ENCODE peak calls at places on chromosomes 16 and 17, in seven cellular contexts. One of them, this sample, is unnamed.

GRCh38 chr16:14088155-14088753 is 17.1 kb downstream of the MRTFB start:
- DNase-seq in neuronal stem cell: no peak
- DNase-seq in IMR-90: no peak
- DNase-seq in mesendoderm: no peak
- DNase-seq in H1: no peak
- DNase-seq in mesenchymal stem cell: peak; percentile 52
- DNase-seq in trophoblast cell: peak; percentile 58
- DNase-seq in this sample: no peak

GRCh38 chr17:1241904-1242303 is 28.3 kb upstream of the BHLHA9 start:
- DNase-seq in neuronal stem cell: no peak
- DNase-seq in IMR-90: peak; percentile 50
- DNase-seq in mesendoderm: no peak
- DNase-seq in H1: no peak
- DNase-seq in mesenchymal stem cell: no peak
- DNase-seq in trophoblast cell: no peak
- DNase-seq in this sample: no peak

GRCh38 chr16:27779719-27780161 is 229.8 kb downstream of the KATNIP start:
- DNase-seq in neuronal stem cell: peak; percentile 24
- DNase-seq in IMR-90: peak; percentile 46
- DNase-seq in mesendoderm: peak; percentile 74
- DNase-seq in H1: peak; percentile 88
- DNase-seq in mesenchymal stem cell: no peak
- DNase-seq in trophoblast cell: peak; percentile 63
- DNase-seq in this sample: peak; percentile 80

GRCh38 chr17:14157822-14158221 is 78.8 kb downstream of the CDRT15 start:
- DNase-seq in neuronal stem cell: no peak
- DNase-seq in IMR-90: no peak
- DNase-seq in mesendoderm: no peak
- DNase-seq in H1: no peak
- DNase-seq in mesenchymal stem cell: no peak
- DNase-seq in trophoblast cell: no peak
- DNase-seq in this sample: no peak

GRCh38 chr17:44774271-44775135 is 15.7 kb downstream of the ADAM11 start:
- DNase-seq in neuronal stem cell: peak; percentile 86
- DNase-seq in IMR-90: peak; percentile 54
- DNase-seq in mesendoderm: peak; percentile 92
- DNase-seq in H1: peak; percentile 100
- DNase-seq in mesenchymal stem cell: peak; percentile 80
- DNase-seq in trophoblast cell: peak; percentile 97
- DNase-seq in this sample: peak; percentile 96

GRCh38 chr17:17303010-17303846 is at the start of gene NT5M:
- DNase-seq in neuronal stem cell: peak; percentile 54
- DNase-seq in IMR-90: peak; percentile 58
- DNase-seq in mesendoderm: peak; percentile 69
- DNase-seq in H1: peak; percentile 86
- DNase-seq in mesenchymal stem cell: peak; percentile 71
- DNase-seq in trophoblast cell: peak; percentile 74
- DNase-seq in this sample: peak; percentile 82

GRCh38 chr17:77320501-77321256 is 179.9 kb downstream of the SEC14L1 start:
- DNase-seq in neuronal stem cell: no peak
- DNase-seq in IMR-90: no peak
- DNase-seq in mesendoderm: no peak
- DNase-seq in H1: no peak
- DNase-seq in mesenchymal stem cell: peak; percentile 51
- DNase-seq in trophoblast cell: no peak
- DNase-seq in this sample: no peak

GRCh38 chr16:67246081-67246944 is 968 bp downstream of the FHOD1 start:
- DNase-seq in neuronal stem cell: peak; percentile 78
- DNase-seq in IMR-90: peak; percentile 85
- DNase-seq in mesendoderm: peak; percentile 94
- DNase-seq in H1: peak; percentile 93
- DNase-seq in mesenchymal stem cell: peak; percentile 94
- DNase-seq in trophoblast cell: peak; percentile 92
- DNase-seq in this sample: peak; percentile 98

GRCh38 chr17:35742896-35743477 is 10.1 kb downstream of the GAS2L2 start:
- DNase-seq in neuronal stem cell: no peak
- DNase-seq in IMR-90: no peak
- DNase-seq in mesendoderm: no peak
- DNase-seq in H1: no peak
- DNase-seq in mesenchymal stem cell: no peak
- DNase-seq in trophoblast cell: no peak
- DNase-seq in this sample: no peak

DNA sequence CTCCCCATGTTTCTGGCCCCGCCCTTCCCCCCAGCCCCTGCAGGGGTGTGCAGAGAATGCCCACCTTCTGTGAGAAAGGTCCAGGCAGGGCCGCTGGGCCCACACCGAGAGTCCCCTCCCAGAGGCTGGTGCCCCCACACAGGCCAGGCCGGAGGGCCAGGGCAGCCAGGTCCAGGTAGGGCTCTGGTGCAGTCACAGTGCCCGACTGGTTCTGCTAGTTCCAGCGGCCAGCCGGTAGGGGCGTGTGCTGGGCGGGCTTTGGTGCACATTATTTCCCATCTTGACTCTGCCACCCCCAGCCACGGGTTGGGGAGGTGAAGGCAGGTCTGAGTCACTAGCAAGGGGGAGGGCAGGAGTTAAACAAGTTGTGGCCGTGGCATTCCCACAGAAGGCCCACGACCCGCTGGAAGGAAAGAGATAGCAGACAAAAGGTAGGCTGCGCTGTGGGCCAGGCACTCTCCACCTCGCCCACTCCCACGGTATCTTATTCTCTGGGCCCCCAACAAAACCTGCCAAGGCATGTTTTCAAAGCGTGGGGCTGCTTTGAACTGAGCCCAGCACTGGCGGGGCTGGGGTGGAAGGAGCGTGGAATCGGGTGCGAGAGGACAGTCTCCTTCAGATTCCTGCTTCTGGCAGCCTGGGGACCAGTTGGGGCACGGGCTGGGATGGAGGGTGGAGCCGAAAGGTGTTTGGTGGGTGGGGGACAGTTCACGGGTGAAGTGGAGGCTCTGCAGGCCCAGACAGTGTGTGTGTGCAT is 1.9 kb downstream of the EPN3 start:
- DNase-seq in neuronal stem cell: no peak
- DNase-seq in IMR-90: no peak
- DNase-seq in mesendoderm: peak; percentile 62
- DNase-seq in H1: peak; percentile 74
- DNase-seq in mesenchymal stem cell: peak; percentile 34
- DNase-seq in trophoblast cell: peak; percentile 70
- DNase-seq in this sample: peak; percentile 76
- H2AK5ac ChIP-seq in neuronal stem cell: peak overlapping the region; percentile 83
- H2AK5ac ChIP-seq in IMR-90: no peak overlapping the region
- H2AK5ac ChIP-seq in mesendoderm: no peak overlapping the region
- H2AK5ac ChIP-seq in H1: peak overlapping the region; percentile 59
- H2AK5ac ChIP-seq in mesenchymal stem cell: no peak overlapping the region
- H2AK5ac ChIP-seq in trophoblast cell: peak overlapping the region; percentile 30
- H2AK5ac ChIP-seq in this sample: no peak overlapping the region

GRCh38 chr17:36816889-36817288 is 120.4 kb upstream of the LHX1 start:
- DNase-seq in neuronal stem cell: no peak
- DNase-seq in IMR-90: no peak
- DNase-seq in mesendoderm: no peak
- DNase-seq in H1: no peak
- DNase-seq in mesenchymal stem cell: no peak
- DNase-seq in trophoblast cell: no peak
- DNase-seq in this sample: no peak

GRCh38 chr17:36818134-36818825 is 119.0 kb upstream of the LHX1 start:
- DNase-seq in neuronal stem cell: no peak
- DNase-seq in IMR-90: no peak
- DNase-seq in mesendoderm: no peak
- DNase-seq in H1: no peak
- DNase-seq in mesenchymal stem cell: no peak
- DNase-seq in trophoblast cell: no peak
- DNase-seq in this sample: no peak

GRCh38 chr17:36814958-36815357 is 122.3 kb upstream of the LHX1 start:
- DNase-seq in neuronal stem cell: no peak
- DNase-seq in IMR-90: no peak
- DNase-seq in mesendoderm: no peak
- DNase-seq in H1: no peak
- DNase-seq in mesenchymal stem cell: no peak
- DNase-seq in trophoblast cell: no peak
- DNase-seq in this sample: no peak

GRCh38 chr17:36817483-36818048 is 119.7 kb upstream of the LHX1 start:
- DNase-seq in neuronal stem cell: no peak
- DNase-seq in IMR-90: no peak
- DNase-seq in mesendoderm: no peak
- DNase-seq in H1: no peak
- DNase-seq in mesenchymal stem cell: no peak
- DNase-seq in trophoblast cell: no peak
- DNase-seq in this sample: no peak

DNA sequence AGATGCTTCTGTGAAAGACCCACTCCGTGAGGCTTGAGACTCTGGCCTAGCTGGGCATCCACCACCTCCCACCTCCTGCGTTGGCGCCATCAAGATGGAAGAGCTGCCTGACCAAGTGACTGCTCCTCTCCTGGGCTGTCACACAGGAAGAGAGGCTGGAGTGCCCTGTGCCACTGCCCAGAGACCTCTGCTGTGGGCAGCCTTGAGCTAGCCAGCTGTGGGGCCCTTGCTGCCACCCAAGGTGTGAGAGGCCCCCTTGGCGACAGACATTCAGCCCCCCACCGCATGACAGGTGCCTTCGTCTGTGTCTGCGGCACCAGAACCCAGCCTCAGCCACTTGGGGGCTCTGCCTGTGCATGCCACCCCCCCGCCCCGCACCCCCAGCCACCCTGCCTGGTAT is 121.1 kb upstream of the LHX1 start:
- DNase-seq in neuronal stem cell: no peak
- DNase-seq in IMR-90: no peak
- DNase-seq in mesendoderm: no peak
- DNase-seq in H1: no peak
- DNase-seq in mesenchymal stem cell: no peak
- DNase-seq in trophoblast cell: no peak
- DNase-seq in this sample: no peak
- H2AK5ac ChIP-seq in neuronal stem cell: peak overlapping the region; percentile 48
- H2AK5ac ChIP-seq in IMR-90: no peak overlapping the region
- H2AK5ac ChIP-seq in mesendoderm: no peak overlapping the region
- H2AK5ac ChIP-seq in H1: no peak overlapping the region
- H2AK5ac ChIP-seq in mesenchymal stem cell: no peak overlapping the region
- H2AK5ac ChIP-seq in trophoblast cell: no peak overlapping the region
- H2AK5ac ChIP-seq in this sample: no peak overlapping the region

GRCh38 chr16:70744366-70744765 is 56.6 kb downstream of the VAC14 start:
- DNase-seq in neuronal stem cell: no peak
- DNase-seq in IMR-90: no peak
- DNase-seq in mesendoderm: no peak
- DNase-seq in H1: no peak
- DNase-seq in mesenchymal stem cell: no peak
- DNase-seq in trophoblast cell: no peak
- DNase-seq in this sample: no peak

GRCh38 chr16:70741779-70742125 is 55.9 kb upstream of the MTSS2 start:
- DNase-seq in neuronal stem cell: no peak
- DNase-seq in IMR-90: no peak
- DNase-seq in mesendoderm: no peak
- DNase-seq in H1: no peak
- DNase-seq in mesenchymal stem cell: no peak
- DNase-seq in trophoblast cell: no peak
- DNase-seq in this sample: no peak

GRCh38 chr16:70746040-70746707 is 54.8 kb downstream of the VAC14 start:
- DNase-seq in neuronal stem cell: no peak
- DNase-seq in IMR-90: peak; percentile 94
- DNase-seq in mesendoderm: no peak
- DNase-seq in H1: no peak
- DNase-seq in mesenchymal stem cell: peak; percentile 63
- DNase-seq in trophoblast cell: peak; percentile 17
- DNase-seq in this sample: no peak

GRCh38 chr16:70745536-70746025 is 55.4 kb downstream of the VAC14 start:
- DNase-seq in neuronal stem cell: no peak
- DNase-seq in IMR-90: no peak
- DNase-seq in mesendoderm: no peak
- DNase-seq in H1: no peak
- DNase-seq in mesenchymal stem cell: no peak
- DNase-seq in trophoblast cell: no peak
- DNase-seq in this sample: no peak

GRCh38 chr16:70743791-70744190 is 57.2 kb downstream of the VAC14 start:
- DNase-seq in neuronal stem cell: no peak
- DNase-seq in IMR-90: no peak
- DNase-seq in mesendoderm: no peak
- DNase-seq in H1: no peak
- DNase-seq in mesenchymal stem cell: no peak
- DNase-seq in trophoblast cell: no peak
- DNase-seq in this sample: no peak
- H2AK5ac ChIP-seq in neuronal stem cell: no peak overlapping the region
- H2AK5ac ChIP-seq in IMR-90: no peak overlapping the region
- H2AK5ac ChIP-seq in mesendoderm: no peak overlapping the region
- H2AK5ac ChIP-seq in H1: no peak overlapping the region
- H2AK5ac ChIP-seq in mesenchymal stem cell: no peak overlapping the region
- H2AK5ac ChIP-seq in trophoblast cell: no peak overlapping the region
- H2AK5ac ChIP-seq in this sample: no peak overlapping the region

DNA sequence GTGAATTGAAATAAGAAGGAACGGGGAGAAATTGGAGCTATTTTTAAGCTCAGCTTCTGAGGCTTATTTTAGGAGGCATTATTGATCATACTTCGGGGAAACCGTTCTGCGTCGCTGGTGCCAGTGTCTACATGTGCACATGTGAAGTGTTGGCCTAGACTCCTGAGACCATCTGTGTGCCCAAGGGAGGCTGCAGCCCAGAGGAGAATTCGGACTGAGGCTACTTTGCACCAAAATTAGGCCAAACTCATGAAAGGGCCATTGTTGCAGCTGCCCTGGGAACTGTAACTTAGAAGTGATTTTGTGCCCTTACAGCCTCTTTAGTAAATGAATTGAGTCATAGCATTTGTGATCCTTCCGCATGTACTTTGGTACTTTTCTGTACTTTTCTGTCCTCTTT is 102.0 kb upstream of the NOL11 start:
- DNase-seq in neuronal stem cell: no peak
- DNase-seq in IMR-90: no peak
- DNase-seq in mesendoderm: no peak
- DNase-seq in H1: no peak
- DNase-seq in mesenchymal stem cell: no peak
- DNase-seq in trophoblast cell: no peak
- DNase-seq in this sample: no peak
- H2AK5ac ChIP-seq in neuronal stem cell: no peak overlapping the region
- H2AK5ac ChIP-seq in IMR-90: no peak overlapping the region
- H2AK5ac ChIP-seq in mesendoderm: no peak overlapping the region
- H2AK5ac ChIP-seq in H1: no peak overlapping the region
- H2AK5ac ChIP-seq in mesenchymal stem cell: no peak overlapping the region
- H2AK5ac ChIP-seq in trophoblast cell: no peak overlapping the region
- H2AK5ac ChIP-seq in this sample: no peak overlapping the region

DNA sequence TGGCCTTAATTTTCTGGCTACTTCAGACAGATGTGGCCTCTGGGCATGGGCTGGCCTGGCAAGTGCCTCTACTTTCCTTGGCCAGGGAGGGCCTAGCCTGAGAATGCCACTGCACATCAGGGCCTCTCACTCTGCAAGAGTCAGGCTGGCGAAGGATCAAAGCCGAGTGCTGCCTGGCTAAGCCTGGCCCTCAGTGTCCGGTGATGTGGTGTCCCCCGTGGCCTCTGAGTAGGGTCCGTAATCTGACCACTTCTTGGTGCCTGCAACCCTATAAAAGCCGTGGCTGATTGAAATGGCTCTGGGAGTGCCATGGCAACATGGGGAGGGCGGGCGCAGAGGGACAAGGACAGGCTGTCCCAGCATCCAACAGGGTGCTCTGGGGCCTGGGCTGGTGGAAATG is 30.2 kb downstream of the TBX4 start:
- DNase-seq in neuronal stem cell: no peak
- DNase-seq in IMR-90: no peak
- DNase-seq in mesendoderm: no peak
- DNase-seq in H1: no peak
- DNase-seq in mesenchymal stem cell: no peak
- DNase-seq in trophoblast cell: no peak
- DNase-seq in this sample: peak; percentile 23
- H2AK5ac ChIP-seq in neuronal stem cell: no peak overlapping the region
- H2AK5ac ChIP-seq in IMR-90: no peak overlapping the region
- H2AK5ac ChIP-seq in mesendoderm: no peak overlapping the region
- H2AK5ac ChIP-seq in H1: no peak overlapping the region
- H2AK5ac ChIP-seq in mesenchymal stem cell: no peak overlapping the region
- H2AK5ac ChIP-seq in trophoblast cell: no peak overlapping the region
- H2AK5ac ChIP-seq in this sample: no peak overlapping the region

GRCh38 chr17:68519911-68520310 is 7.7 kb downstream of the PRKAR1A start:
- DNase-seq in neuronal stem cell: no peak
- DNase-seq in IMR-90: no peak
- DNase-seq in mesendoderm: no peak
- DNase-seq in H1: no peak
- DNase-seq in mesenchymal stem cell: no peak
- DNase-seq in trophoblast cell: no peak
- DNase-seq in this sample: no peak
- H2AK5ac ChIP-seq in neuronal stem cell: no peak overlapping the region
- H2AK5ac ChIP-seq in IMR-90: no peak overlapping the region
- H2AK5ac ChIP-seq in mesendoderm: no peak overlapping the region
- H2AK5ac ChIP-seq in H1: no peak overlapping the region
- H2AK5ac ChIP-seq in mesenchymal stem cell: no peak overlapping the region
- H2AK5ac ChIP-seq in trophoblast cell: no peak overlapping the region
- H2AK5ac ChIP-seq in this sample: no peak overlapping the region

This sample was measured in H9.